ENCODE peak calls at places on chromosomes 4 and X, in five cellular contexts. N is astrocyte of the spinal cord, J is breast epithelium, M is tibial nerve, S is AG04449. Z is an unnamed sample.

GRCh38 chrX:45743906-45744625 is 543.4 kb upstream of the DIPK2B start:
- DNase-seq in N (no peak), J (no peak), M (no peak), S (no peak), Z (no peak)

GRCh38 chr4:83124079-83124780 is 9.7 kb upstream of the PLAC8 start:
- DNase-seq in N (no peak), J (no peak), M (no peak), S (no peak), Z (no peak)

GRCh38 chr4:35516102-35516501 is 728.2 kb downstream of the ARAP2 start:
- DNase-seq in N (no peak), J (no peak), M (no peak), S (no peak), Z (no peak)

GRCh38 chrX:47174846-47175587 is 18.6 kb upstream of the UBA1 start:
- DNase-seq in N (no peak), J (no peak), M (no peak), S (no peak), Z (no peak)

GRCh38 chr4:79248610-79249009 is 77.3 kb downstream of the NAA11 start:
- DNase-seq in N (no peak), J (no peak), M (no peak), S (no peak), Z (no peak)

GRCh38 chrX:154541896-154542722 is 4.5 kb downstream of the G6PD start:
- DNase-seq in N (peak), J (peak), M (peak), S (peak), Z (peak)

GRCh38 chr4:20544645-20545044 is 155.6 kb upstream of the PACRGL start:
- DNase-seq in N (peak), J (no peak), M (no peak), S (no peak), Z (no peak)

GRCh38 chr4:49044270-49044669 is 58.2 kb downstream of the CWH43 start:
- DNase-seq in N (no peak), J (no peak), M (no peak), S (no peak), Z (no peak)

GRCh38 chrX:1521459-1521956 is 15.5 kb downstream of the P2RY8 start:
- DNase-seq in N (no peak), J (no peak), M (no peak), S (no peak), Z (no peak)

GRCh38 chrX:30642642-30643041 is 10.6 kb upstream of the GK start:
- DNase-seq in N (no peak), J (no peak), M (no peak), S (no peak), Z (no peak)

GRCh38 chrX:118459494-118459893 is 36.1 kb upstream of the DOCK11 start:
- DNase-seq in N (peak), J (no peak), M (no peak), S (no peak), Z (no peak)

GRCh38 chrX:115713465-115713864 is 152.5 kb downstream of the PLS3 start:
- DNase-seq in N (no peak), J (no peak), M (no peak), S (no peak), Z (no peak)

DNA sequence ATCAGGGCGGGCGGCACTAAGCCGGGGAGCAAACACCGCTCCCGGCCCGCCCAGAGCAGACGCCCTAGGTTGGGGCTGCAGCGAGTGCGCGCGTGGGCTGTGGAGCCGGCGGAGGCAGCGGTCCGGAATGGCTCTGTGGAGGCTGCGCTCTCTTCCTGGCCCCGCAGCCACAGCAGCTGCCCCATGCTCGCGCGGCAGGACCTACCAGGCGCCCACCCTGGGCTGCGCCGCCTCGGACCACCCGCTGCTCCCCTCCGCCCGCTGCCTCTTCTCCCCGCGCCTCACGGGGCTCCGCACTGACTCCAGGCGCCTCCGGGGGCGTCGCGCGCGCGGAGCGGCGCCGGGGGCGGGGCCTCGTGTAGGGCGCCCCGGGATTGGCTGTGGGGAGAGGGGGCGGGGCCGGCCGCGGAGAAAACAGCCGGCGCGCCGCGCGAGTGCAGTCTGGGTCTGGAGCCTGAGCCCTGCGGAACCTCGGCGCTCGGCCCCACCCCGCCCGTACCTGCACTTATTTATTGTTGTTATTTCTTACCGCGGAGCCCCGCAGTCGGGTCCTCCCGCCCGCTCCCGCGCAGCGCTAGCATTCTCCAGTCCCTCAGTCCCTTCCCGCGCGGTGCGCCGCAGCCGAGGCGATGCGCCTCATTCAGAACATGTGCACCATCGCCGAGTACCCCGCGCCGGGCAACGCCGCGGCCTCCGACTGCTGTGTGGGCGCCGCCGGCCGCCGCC is at the start of gene RASL11B:
- DNase-seq in N (peak), J (peak), M (peak), S (no peak), Z (peak)
- TF ChIP-seq CTCF in N (no peak), J (no peak), M (peak), S (no peak), Z (peak)

GRCh38 chrX:40105791-40106676 is 8.3 kb upstream of the BCOR start:
- DNase-seq in N (no peak), J (no peak), M (peak), S (no peak), Z (no peak)

GRCh38 chrX:40108084-40108958 is 10.6 kb upstream of the BCOR start:
- DNase-seq in N (peak), J (no peak), M (no peak), S (no peak), Z (no peak)

GRCh38 chrX:40106677-40107290 is 9.0 kb upstream of the BCOR start:
- DNase-seq in N (no peak), J (no peak), M (no peak), S (no peak), Z (no peak)

GRCh38 chrX:40108959-40109287 is 11.2 kb upstream of the BCOR start:
- DNase-seq in N (peak), J (no peak), M (no peak), S (no peak), Z (peak)

DNA sequence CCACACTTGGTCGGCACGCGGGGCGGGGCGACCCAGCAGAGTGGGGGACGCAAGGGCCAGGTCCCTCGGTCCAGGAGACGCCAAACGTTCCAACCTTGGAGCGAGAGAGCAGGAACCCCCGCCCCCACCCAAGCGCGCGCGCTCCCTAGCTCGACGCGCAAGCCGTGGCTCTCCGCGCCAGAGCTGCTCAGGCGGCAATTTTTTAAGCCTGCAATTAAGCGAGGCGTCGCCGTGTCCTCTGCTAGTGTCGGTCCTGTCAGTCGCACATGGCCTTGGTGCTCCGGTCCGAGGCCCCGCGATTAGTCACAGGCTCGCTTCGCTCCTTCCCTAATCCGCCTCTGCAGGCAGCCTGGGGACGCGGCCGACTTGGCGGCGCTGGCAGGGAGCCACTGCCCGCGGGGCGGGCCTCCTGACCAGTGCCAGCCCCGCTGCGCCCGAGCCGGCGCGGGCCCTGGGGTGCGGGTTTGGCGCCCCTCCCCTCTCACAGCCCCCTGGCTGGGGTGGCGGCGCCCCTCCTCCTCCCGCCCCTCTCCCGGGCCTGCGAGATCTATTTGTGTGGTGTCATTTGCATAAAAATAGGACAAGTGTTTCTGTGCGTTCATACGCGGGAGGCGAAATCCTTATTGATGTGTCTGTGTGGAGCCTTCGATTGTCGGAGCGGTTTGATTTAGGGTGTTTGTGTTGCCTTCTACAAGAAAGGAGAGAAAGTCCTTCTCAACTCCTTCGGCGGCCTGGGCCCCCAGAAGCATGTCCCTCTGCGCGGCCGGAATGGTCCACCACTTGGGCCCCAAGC is 9.7 kb upstream of the BCOR start:
- DNase-seq in N (no peak), J (no peak), M (no peak), S (no peak), Z (peak)
- H3K4me3 ChIP-seq in N (no peak), J (peak), M (no peak), S (peak), Z (peak)

GRCh38 chrX:48491809-48492208 is 15.8 kb downstream of the FTSJ1 start:
- DNase-seq in N (no peak), J (no peak), M (no peak), S (no peak), Z (no peak)

GRCh38 chrX:48490661-48491060 is 14.7 kb downstream of the FTSJ1 start:
- DNase-seq in N (no peak), J (no peak), M (no peak), S (no peak), Z (no peak)

GRCh38 chrX:48492293-48492910 is 16.4 kb upstream of the PORCN start:
- DNase-seq in N (peak), J (no peak), M (no peak), S (no peak), Z (no peak)

GRCh38 chrX:48496660-48497059 is 12.1 kb upstream of the PORCN start:
- DNase-seq in N (no peak), J (no peak), M (no peak), S (no peak), Z (no peak)

DNA sequence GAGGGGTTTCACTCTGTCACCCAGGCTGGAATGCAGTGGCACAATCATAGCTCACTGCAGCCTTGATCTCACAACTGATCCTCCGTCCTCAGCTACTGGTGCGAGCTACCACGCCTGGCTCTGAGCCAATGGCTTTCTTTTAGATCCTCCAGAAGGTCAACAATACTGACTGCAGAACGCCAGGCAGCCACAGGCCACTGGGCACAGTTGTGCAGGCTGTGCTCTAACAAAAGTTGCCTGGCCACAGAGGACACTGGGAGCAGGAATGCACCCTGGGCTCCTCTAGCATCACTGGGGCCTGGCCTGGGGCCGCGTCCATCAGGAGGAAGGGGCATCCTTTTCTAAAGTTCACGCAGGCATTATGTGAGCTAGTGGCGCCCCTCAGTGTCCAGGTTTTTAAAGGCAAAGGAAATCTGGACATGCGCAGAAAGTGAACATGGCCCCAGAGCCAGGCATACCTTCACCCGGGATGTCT is 14.9 kb upstream of the PORCN start:
- DNase-seq in N (peak), J (no peak), M (no peak), S (no peak), Z (no peak)
- TF ChIP-seq CTCF in N (peak), J (no peak), M (no peak), S (peak), Z (no peak)

GRCh38 chrX:85003655-85004244 is at the start of gene APOOL:
- DNase-seq in N (peak), J (peak), M (peak), S (peak), Z (peak)
- H3K4me3 ChIP-seq in N (peak), J (peak), M (peak), S (peak), Z (peak)

DNA sequence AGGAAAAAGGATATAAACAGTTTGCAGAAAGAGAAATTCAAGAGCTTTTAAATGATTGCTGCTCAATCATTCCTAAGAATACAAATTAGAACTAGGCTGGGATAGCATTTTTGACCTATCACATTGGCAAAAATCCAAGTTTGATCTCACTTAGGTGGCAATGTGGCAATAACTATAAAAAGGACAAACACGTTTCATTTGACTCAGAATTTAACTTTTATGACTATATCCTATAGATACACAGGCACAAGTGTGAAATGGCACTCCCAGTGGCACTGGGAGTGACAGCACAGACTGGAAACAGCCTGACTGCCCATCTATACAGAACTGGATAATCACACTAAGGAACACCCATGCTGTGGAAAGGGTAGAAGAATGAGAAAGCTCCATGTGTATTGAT is 11.1 kb downstream of the CENPU start:
- DNase-seq in N (no peak), J (no peak), M (no peak), S (no peak), Z (no peak)
- TF ChIP-seq CTCF in N (no peak), J (no peak), M (no peak), S (no peak), Z (no peak)

DNA sequence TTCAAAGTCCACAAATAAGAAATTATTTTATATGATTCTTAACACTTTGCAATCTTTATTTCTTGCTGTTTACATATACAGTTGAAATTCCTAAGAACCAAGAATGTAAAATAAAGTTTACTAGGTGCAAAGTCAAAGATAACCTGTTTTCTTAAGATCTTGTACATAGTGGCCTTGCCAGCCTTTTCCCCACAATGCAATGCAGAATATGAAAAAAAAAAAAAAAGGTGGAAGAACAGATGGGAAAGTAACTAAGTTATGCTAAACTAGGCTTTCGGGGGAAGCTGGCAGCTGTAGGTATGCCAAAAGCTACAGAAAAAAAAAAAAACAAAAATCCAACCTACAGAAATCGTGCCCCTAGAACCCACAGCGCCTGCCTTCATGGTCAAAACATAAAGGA is 1588.4 kb downstream of the STIM2 start:
- DNase-seq in N (no peak), J (no peak), M (no peak), S (no peak), Z (no peak)
- H3K4me3 ChIP-seq in N (no peak), J (no peak), M (no peak), S (no peak), Z (no peak)

DNA sequence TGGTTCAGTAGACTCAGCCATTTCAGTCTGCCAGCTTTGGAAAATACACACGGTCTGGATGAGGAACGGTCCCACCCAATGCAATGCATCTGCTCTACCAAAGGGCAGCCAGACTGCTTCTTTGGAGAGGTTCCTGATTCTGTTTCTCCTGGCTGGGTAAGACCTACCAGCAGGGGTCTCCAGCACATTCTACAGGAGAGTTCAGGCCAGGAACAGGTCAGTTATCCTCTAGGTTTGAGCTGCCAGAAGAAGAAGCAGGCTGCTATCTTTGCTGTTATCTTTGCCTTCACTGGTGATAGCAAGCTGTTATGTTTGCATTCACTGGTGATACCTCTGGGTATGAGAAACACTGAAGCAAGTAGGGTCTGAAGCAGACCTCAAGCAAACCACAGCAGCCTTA is 45.5 kb upstream of the PBDC1 start:
- DNase-seq in N (no peak), J (no peak), M (no peak), S (no peak), Z (no peak)
- TF ChIP-seq CTCF in N (no peak), J (no peak), M (no peak), S (no peak), Z (no peak)